ENCODE peak calls at places on chromosomes 6 and 20, in five cellular contexts. H is neural progenitor cell, R is GM20000, T is GM13976, Q is neural crest cell. C is an unnamed sample.
A peak's percentile ranks its signal among the peaks of the same experiment; 100 is the strongest.

GRCh38 chr6:81241126-81241525 is 511.4 kb downstream of the TENT5A start:
- DNase-seq in H (no peak), R (no peak), T (no peak), Q (no peak), C (peak; percentile 57)

GRCh38 chr6:41100871-41101287 is 28.1 kb downstream of the NFYA start:
- DNase-seq in H (peak; percentile 57), R (no peak), T (no peak), Q (no peak), C (no peak)

GRCh38 chr6:42068173-42068572 is 17.8 kb downstream of the TAF8 start:
- DNase-seq in H (no peak), R (no peak), T (no peak), Q (no peak), C (no peak)

GRCh38 chr6:35765739-35766138 is 10.7 kb upstream of the CLPSL2 start:
- DNase-seq in H (no peak), R (no peak), T (no peak), Q (no peak), C (no peak)

GRCh38 chr6:114033606-114034005 is 62.7 kb upstream of the HDAC2 start:
- DNase-seq in H (no peak), R (no peak), T (no peak), Q (no peak), C (no peak)

GRCh38 chr20:40812415-40813212 is 123.6 kb upstream of the MAFB start:
- DNase-seq in H (no peak), R (no peak), T (no peak), Q (no peak), C (no peak)

GRCh38 chr20:52047811-52048302 is 143.7 kb downstream of the ZFP64 start:
- DNase-seq in H (peak; percentile 57), R (peak; percentile 26), T (peak; percentile 42), Q (no peak), C (no peak)

GRCh38 chr6:149446791-149447376 is 37.9 kb downstream of the ZC3H12D start:
- DNase-seq in H (no peak), R (no peak), T (no peak), Q (no peak), C (no peak)

GRCh38 chr6:81241717-81242116 is 510.8 kb downstream of the TENT5A start:
- DNase-seq in H (peak; percentile 43), R (no peak), T (peak; percentile 6), Q (no peak), C (peak; percentile 63)

GRCh38 chr20:62598761-62599194 is 43.5 kb upstream of the SLCO4A1 start:
- DNase-seq in H (no peak), R (peak; percentile 63), T (peak; percentile 72), Q (no peak), C (no peak)

GRCh38 chr20:63033635-63034510 is 27.1 kb upstream of the BHLHE23 start:
- DNase-seq in H (no peak), R (peak; percentile 24), T (no peak), Q (no peak), C (no peak)

GRCh38 chr6:121510568-121511177 is 75.2 kb downstream of the GJA1 start:
- DNase-seq in H (no peak), R (no peak), T (no peak), Q (no peak), C (no peak)

GRCh38 chr6:10720229-10720959 is 2.5 kb upstream of the TMEM14C start:
- DNase-seq in H (no peak), R (peak; percentile 34), T (peak; percentile 46), Q (no peak), C (no peak)

GRCh38 chr20:1486566-1486965 is 4.7 kb downstream of the SIRPB2 start:
- DNase-seq in H (no peak), R (no peak), T (no peak), Q (no peak), C (no peak)

GRCh38 chr6:168107191-168107940 is 28.4 kb upstream of the FRMD1 start:
- DNase-seq in H (no peak), R (no peak), T (no peak), Q (no peak), C (no peak)

GRCh38 chr20:57633945-57634491 is 13.8 kb upstream of the ZBP1 start:
- DNase-seq in H (no peak), R (no peak), T (no peak), Q (no peak), C (no peak)

GRCh38 chr6:115575298-115575697 is 485.4 kb downstream of the FRK start:
- DNase-seq in H (no peak), R (no peak), T (no peak), Q (no peak), C (no peak)

GRCh38 chr6:36314221-36315014 is 22.3 kb downstream of the BNIP5 start:
- DNase-seq in H (no peak), R (no peak), T (no peak), Q (no peak), C (no peak)

GRCh38 chr6:125668071-125668470 is 81.4 kb upstream of the HEY2 start:
- DNase-seq in H (no peak), R (no peak), T (no peak), Q (no peak), C (no peak)

GRCh38 chr20:52348434-52348833 is 156.9 kb upstream of the ZFP64 start:
- DNase-seq in H (no peak), R (no peak), T (no peak), Q (no peak), C (no peak)

GRCh38 chr6:96537726-96538125 is 16.1 kb downstream of the UFL1 start:
- DNase-seq in H (no peak), R (no peak), T (no peak), Q (no peak), C (no peak)

GRCh38 chr6:1832844-1833787 is 223.4 kb downstream of the FOXC1 start:
- DNase-seq in H (no peak), R (no peak), T (no peak), Q (no peak), C (peak; percentile 32)

GRCh38 chr6:142885182-142885867 is 59.7 kb downstream of the HIVEP2 start:
- DNase-seq in H (peak; percentile 65), R (peak; percentile 41), T (peak; percentile 32), Q (no peak), C (peak; percentile 93)

GRCh38 chr6:4776967-4777925 is 1.0 kb downstream of the CDYL start:
- DNase-seq in H (peak; percentile 41), R (peak; percentile 72), T (peak; percentile 57), Q (no peak), C (peak; percentile 24)

GRCh38 chr6:157037165-157037564 is 260.0 kb downstream of the ARID1B start:
- DNase-seq in H (no peak), R (no peak), T (no peak), Q (no peak), C (no peak)

GRCh38 chr6:5950448-5950847 is 56.3 kb downstream of the NRN1 start:
- DNase-seq in H (peak; percentile 41), R (peak; percentile 34), T (no peak), Q (no peak), C (no peak)

GRCh38 chr6:108944707-108945685 is 96.8 kb downstream of the ARMC2 start:
- DNase-seq in H (no peak), R (no peak), T (no peak), Q (no peak), C (peak; percentile 90)

GRCh38 chr6:5946181-5946580 is 60.5 kb downstream of the NRN1 start:
- DNase-seq in H (no peak), R (no peak), T (no peak), Q (no peak), C (no peak)

GRCh38 chr6:154865291-154865690 is 129.8 kb upstream of the TIAM2 start:
- DNase-seq in H (no peak), R (no peak), T (no peak), Q (no peak), C (no peak)

GRCh38 chr6:154872605-154873004 is 122.5 kb upstream of the TIAM2 start:
- DNase-seq in H (peak; percentile 49), R (no peak), T (no peak), Q (no peak), C (no peak)

GRCh38 chr6:154862536-154862935 is 129.3 kb downstream of the SCAF8 start:
- DNase-seq in H (no peak), R (no peak), T (no peak), Q (no peak), C (no peak)

GRCh38 chr6:154864086-154864430 is 130.8 kb downstream of the SCAF8 start:
- DNase-seq in H (peak; percentile 25), R (no peak), T (no peak), Q (no peak), C (no peak)

GRCh38 chr6:154868143-154868594 is 126.9 kb upstream of the TIAM2 start:
- DNase-seq in H (peak; percentile 78), R (peak; percentile 12), T (peak; percentile 36), Q (no peak), C (peak; percentile 70)
- TF ChIP-seq CTCF in H (peak; percentile 89), R (peak; percentile 33), T (peak; percentile 50), Q (peak; percentile 93), C (peak; percentile 92)

DNA sequence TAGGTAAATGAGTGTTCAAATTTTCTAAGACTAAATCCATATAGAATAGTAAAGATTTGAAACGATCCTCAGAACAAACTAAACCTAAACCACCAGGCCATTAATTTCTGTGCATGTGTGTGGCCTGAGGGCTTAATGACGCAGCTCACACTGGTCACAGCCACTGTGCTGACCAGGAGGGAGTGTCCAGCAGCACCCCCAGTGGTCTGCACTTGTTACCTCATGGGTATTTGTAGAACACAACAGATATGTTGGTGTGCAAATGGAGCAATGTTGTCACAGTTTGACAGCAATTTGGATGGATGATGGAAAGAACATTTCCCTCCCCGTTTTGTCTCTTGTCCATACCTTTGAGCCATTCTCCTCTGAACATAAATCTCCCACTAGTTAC is 122.4 kb upstream of the EXOC2 start:
- DNase-seq in H (peak; percentile 58), R (no peak), T (no peak), Q (no peak), C (peak; percentile 1)
- TF ChIP-seq CTCF in H (peak; percentile 48), R (no peak), T (no peak), Q (peak; percentile 45), C (peak; percentile 32)

GRCh38 chr6:21271431-21272155 is 322.0 kb upstream of the SOX4 start:
- DNase-seq in H (no peak), R (no peak), T (no peak), Q (no peak), C (no peak)
- TF ChIP-seq CTCF in H (peak; percentile 26), R (no peak), T (no peak), Q (peak; percentile 39), C (no peak)

DNA sequence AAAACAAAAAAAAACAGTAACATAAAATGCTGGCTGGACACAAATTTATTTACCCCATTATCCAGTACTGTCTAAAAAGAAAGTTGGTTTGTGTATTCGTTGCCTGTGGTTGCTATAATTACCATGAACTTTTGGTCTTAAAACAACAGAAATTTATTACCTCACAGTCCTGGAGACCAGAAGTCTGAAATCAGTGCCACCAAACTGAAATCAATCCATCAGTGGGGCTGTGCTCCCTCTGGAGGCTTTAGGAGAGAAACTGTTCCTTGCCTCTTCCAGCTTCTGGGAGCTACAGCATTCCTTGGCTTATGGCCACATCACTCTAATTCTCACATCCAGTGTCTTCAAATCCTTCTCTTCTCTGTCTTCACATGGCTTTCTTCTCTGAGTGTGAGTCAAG is 79.4 kb downstream of the SNX5 start:
- DNase-seq in H (no peak), R (no peak), T (no peak), Q (no peak), C (peak; percentile 50)
- TF ChIP-seq CTCF in H (no peak), R (no peak), T (no peak), Q (no peak), C (peak; percentile 62)

C was measured in HFFc6.